ENCODE peak calls at places on chromosome 12, in seven cellular contexts. G is A549, S is transverse colon, O is stomach, Q is sigmoid colon, Y is upper lobe of left lung, R is K562. H is an unnamed sample.

GRCh38 chr12:100859063-100859627 is 64.6 kb downstream of the ANO4 start:
- DNase-seq in G (no peak), S (no peak), O (no peak), Q (no peak), Y (no peak), R (no peak), H (no peak)

GRCh38 chr12:89992668-89993401 is 284.2 kb upstream of the ATP2B1 start:
- DNase-seq in G (no peak), S (no peak), O (no peak), Q (no peak), Y (no peak), R (no peak), H (no peak)

GRCh38 chr12:50156641-50157040 is 10.5 kb downstream of the CERS5 start:
- DNase-seq in G (no peak), S (no peak), O (no peak), Q (no peak), Y (no peak), R (no peak), H (no peak)

GRCh38 chr12:104667139-104667538 is 210.4 kb downstream of the CHST11 start:
- DNase-seq in G (no peak), S (no peak), O (no peak), Q (peak; percentile 79), Y (peak; percentile 64), R (no peak), H (no peak)

GRCh38 chr12:26340649-26341048 is 145.3 kb downstream of the SSPN start:
- DNase-seq in G (no peak), S (peak; percentile 19), O (no peak), Q (no peak), Y (peak; percentile 63), R (no peak), H (no peak)

GRCh38 chr12:14656846-14657245 is 39.6 kb downstream of the GUCY2C start:
- DNase-seq in G (no peak), S (no peak), O (no peak), Q (no peak), Y (no peak), R (no peak), H (no peak)

GRCh38 chr12:92719674-92720073 is 16.9 kb downstream of the PLEKHG7 start:
- DNase-seq in G (no peak), S (no peak), O (no peak), Q (no peak), Y (no peak), R (no peak), H (no peak)

GRCh38 chr12:62802981-62803380 is 132.0 kb downstream of the PPM1H start:
- DNase-seq in G (no peak), S (no peak), O (no peak), Q (no peak), Y (no peak), R (no peak), H (no peak)

GRCh38 chr12:15278816-15279658 is 43.3 kb upstream of the PTPRO start:
- DNase-seq in G (no peak), S (peak; percentile 46), O (peak; percentile 94), Q (peak; percentile 93), Y (peak; percentile 87), R (no peak), H (peak; percentile 35)

GRCh38 chr12:122740351-122740750 is 9.7 kb upstream of the HCAR1 start:
- DNase-seq in G (peak; percentile 45), S (no peak), O (no peak), Q (no peak), Y (no peak), R (peak; percentile 69), H (no peak)

GRCh38 chr12:1851126-1851791 is 30.9 kb downstream of the LRTM2 start:
- DNase-seq in G (no peak), S (no peak), O (no peak), Q (no peak), Y (no peak), R (no peak), H (no peak)

GRCh38 chr12:51270847-51271518 is 768 bp upstream of the SMAGP start:
- DNase-seq in G (peak; percentile 65), S (no peak), O (no peak), Q (no peak), Y (no peak), R (no peak), H (no peak)

GRCh38 chr12:18576104-18576622 is 161.6 kb downstream of the PLCZ1 start:
- DNase-seq in G (no peak), S (no peak), O (no peak), Q (no peak), Y (no peak), R (no peak), H (no peak)

GRCh38 chr12:57347284-57347683 is 83.6 kb downstream of the R3HDM2 start:
- DNase-seq in G (no peak), S (no peak), O (no peak), Q (no peak), Y (no peak), R (no peak), H (no peak)

GRCh38 chr12:57343703-57344378 is 87.0 kb downstream of the R3HDM2 start:
- DNase-seq in G (no peak), S (no peak), O (no peak), Q (no peak), Y (no peak), R (no peak), H (no peak)

GRCh38 chr12:57341275-57341990 is 89.4 kb downstream of the R3HDM2 start:
- DNase-seq in G (peak; percentile 74), S (no peak), O (no peak), Q (no peak), Y (no peak), R (no peak), H (no peak)

GRCh38 chr12:57340104-57340503 is 89.1 kb upstream of the STAC3 start:
- DNase-seq in G (peak; percentile 71), S (peak; percentile 30), O (peak; percentile 37), Q (peak; percentile 82), Y (peak; percentile 80), R (peak; percentile 22), H (peak; percentile 55)

GRCh38 chr12:57342207-57342691 is 88.6 kb downstream of the R3HDM2 start:
- DNase-seq in G (peak; percentile 71), S (no peak), O (no peak), Q (no peak), Y (peak; percentile 68), R (no peak), H (no peak)
- H3K27ac ChIP-seq in G (peak overlapping the region; percentile 14), S (no peak overlapping the region), O (no peak overlapping the region), Q (peak overlapping the region; percentile 35), Y (no peak overlapping the region), R (no peak overlapping the region), H (no peak overlapping the region)

DNA sequence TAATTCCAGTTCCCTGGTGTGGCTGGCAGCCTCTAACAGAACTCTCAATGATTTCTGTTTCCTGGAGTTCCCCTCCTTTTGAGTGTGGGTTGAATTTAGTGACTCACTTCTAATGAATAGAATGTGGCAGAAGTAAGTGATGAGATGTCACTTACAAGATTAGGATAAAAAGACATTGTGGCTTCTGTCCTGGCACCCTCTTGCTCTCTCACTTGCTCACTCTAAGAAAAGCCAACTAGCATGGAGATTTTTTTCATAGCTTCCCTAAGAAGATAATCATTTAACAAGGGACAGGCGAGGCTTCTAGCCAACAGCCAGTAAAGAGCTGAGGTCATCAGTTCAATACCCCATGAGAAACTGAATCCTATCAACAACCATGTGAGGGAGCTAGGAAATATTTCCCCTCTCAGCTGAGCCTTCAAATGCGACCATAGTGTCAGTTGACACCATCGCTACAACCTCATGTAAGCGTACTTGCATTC is 156.7 kb downstream of the TMTC3 start:
- DNase-seq in G (peak; percentile 73), S (no peak), O (peak; percentile 27), Q (no peak), Y (no peak), R (no peak), H (no peak)
- TF ChIP-seq EP300 in G (peak; percentile 34), S (no peak), O (no peak), Q (no peak), Y (no peak), R (no peak), H (no peak)

GRCh38 chr12:58732894-58733293 is 187.4 kb downstream of the LRIG3 start:
- DNase-seq in G (no peak), S (no peak), O (no peak), Q (no peak), Y (no peak), R (no peak), H (no peak)
- H3K27ac ChIP-seq in G (no peak overlapping the region), S (no peak overlapping the region), O (no peak overlapping the region), Q (no peak overlapping the region), Y (no peak overlapping the region), R (no peak overlapping the region), H (no peak overlapping the region)

GRCh38 chr12:127247937-127248336 is 1019.0 kb upstream of the TMEM132C start:
- DNase-seq in G (no peak), S (no peak), O (no peak), Q (no peak), Y (no peak), R (peak; percentile 15), H (no peak)
- TF ChIP-seq EP300 in G (no peak), S (no peak), O (no peak), Q (no peak), Y (no peak), R (no peak), H (no peak)

GRCh38 chr12:121038861-121039654 is at the start of gene OASL:
- DNase-seq in G (no peak), S (peak; percentile 77), O (peak; percentile 77), Q (no peak), Y (peak; percentile 64), R (no peak), H (no peak)

GRCh38 chr12:121034906-121035305 is 4.1 kb downstream of the OASL start:
- DNase-seq in G (no peak), S (no peak), O (no peak), Q (no peak), Y (no peak), R (no peak), H (no peak)

GRCh38 chr12:121033625-121034349 is 5.3 kb downstream of the OASL start:
- DNase-seq in G (peak; percentile 60), S (no peak), O (peak; percentile 38), Q (no peak), Y (peak; percentile 35), R (no peak), H (no peak)

GRCh38 chr12:121036810-121037326 is 2.2 kb downstream of the OASL start:
- DNase-seq in G (no peak), S (no peak), O (no peak), Q (no peak), Y (no peak), R (no peak), H (no peak)
- H3K27ac ChIP-seq in G (no peak overlapping the region), S (no peak overlapping the region), O (peak overlapping the region; percentile 55), Q (no peak overlapping the region), Y (no peak overlapping the region), R (no peak overlapping the region), H (no peak overlapping the region)

DNA sequence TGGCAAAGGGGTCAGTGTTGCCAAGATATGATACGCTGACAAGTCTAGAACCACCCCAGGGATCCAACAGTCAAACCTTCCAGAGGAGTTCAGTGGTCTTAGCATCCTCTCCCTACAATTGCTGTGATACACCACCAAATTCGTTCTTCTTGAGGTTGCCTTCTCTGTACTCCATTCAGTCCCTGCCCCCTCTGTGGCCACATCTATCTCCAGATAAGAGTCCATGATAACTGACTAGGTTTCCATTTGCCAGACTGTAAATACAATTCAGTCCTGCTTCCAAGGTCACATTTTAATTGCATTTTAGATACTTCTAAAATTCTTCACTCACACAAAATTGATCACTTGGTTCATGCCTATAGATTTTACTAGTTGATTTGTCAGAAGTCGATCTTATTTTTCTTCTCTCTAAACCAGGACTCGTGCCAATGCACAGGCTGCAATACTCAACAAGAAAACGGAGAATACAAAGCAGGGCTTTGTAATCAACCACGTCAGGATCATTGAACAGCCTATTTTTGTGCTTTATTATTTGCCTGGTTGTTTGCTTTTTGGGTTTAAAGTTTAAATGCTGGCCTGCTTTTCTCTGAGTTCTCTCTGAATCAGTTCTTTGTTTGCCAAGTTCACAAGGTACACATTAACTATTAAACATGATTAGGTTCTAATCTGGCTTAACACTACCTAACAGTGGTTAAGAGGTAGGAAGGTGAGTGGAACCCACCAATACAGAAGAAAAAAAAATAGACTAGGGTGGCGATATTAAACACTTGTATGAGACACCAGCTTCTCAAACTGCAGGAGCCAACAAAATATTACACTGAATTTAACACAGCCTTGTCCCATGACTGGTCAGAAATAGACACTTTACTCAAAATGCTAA is 5.3 kb upstream of the TSPAN8 start:
- DNase-seq in G (peak; percentile 11), S (no peak), O (peak; percentile 60), Q (no peak), Y (no peak), R (no peak), H (no peak)
- TF ChIP-seq EP300 in G (no peak), S (no peak), O (no peak), Q (no peak), Y (no peak), R (no peak), H (no peak)